ENCODE peak calls at places on chromosome 1, in seven cellular contexts. C is breast epithelium; O is CD8-positive, alpha-beta T cell; R is A549; G is cardiac fibroblast; I is astrocyte; T is hepatocyte. H is an unnamed sample.

GRCh38 chr1:19661721-19662228 is 2.9 kb upstream of the HTR6 start:
- DNase-seq in C (no peak), G (peak), O (no peak), T (peak), I (no peak), R (no peak), H (no peak)

GRCh38 chr1:157407367-157407766 is 144.9 kb downstream of the FCRL5 start:
- DNase-seq in C (no peak), T (no peak), I (no peak), R (no peak), O (no peak), G (no peak), H (no peak)

GRCh38 chr1:214039394-214040018 is 51.7 kb downstream of the PROX1 start:
- DNase-seq in T (no peak), C (no peak), G (no peak), I (no peak), O (no peak), R (no peak), H (no peak)

GRCh38 chr1:119682141-119682540 is 29.6 kb upstream of the PHGDH start:
- DNase-seq in O (no peak), R (no peak), T (no peak), I (no peak), G (no peak), C (no peak), H (no peak)

GRCh38 chr1:203720253-203720652 is 44.7 kb upstream of the LAX1 start:
- DNase-seq in C (no peak), I (no peak), O (no peak), G (no peak), R (no peak), T (no peak), H (no peak)

GRCh38 chr1:240701412-240701811 is 89.5 kb upstream of the GREM2 start:
- DNase-seq in G (peak), I (peak), R (no peak), T (peak), C (no peak), O (no peak), H (no peak)

GRCh38 chr1:3746784-3747521 is 5.3 kb upstream of the CCDC27 start:
- DNase-seq in I (peak), T (peak), R (peak), C (peak), G (peak), O (peak), H (peak)

GRCh38 chr1:213979751-213980605 is 7.8 kb upstream of the PROX1 start:
- DNase-seq in C (no peak), T (no peak), O (no peak), R (no peak), I (no peak), G (no peak), H (no peak)

GRCh38 chr1:89631756-89632155 is 1.2 kb upstream of the LRRC8C start:
- DNase-seq in T (no peak), C (no peak), R (no peak), I (no peak), G (peak), O (no peak), H (no peak)

GRCh38 chr1:186985889-186986491 is 157.2 kb downstream of the PLA2G4A start:
- DNase-seq in C (no peak), I (peak), T (peak), R (peak), G (peak), O (no peak), H (no peak)

GRCh38 chr1:75587692-75588091 is 23.2 kb downstream of the SLC44A5 start:
- DNase-seq in T (no peak), R (no peak), G (no peak), C (no peak), O (no peak), I (no peak), H (no peak)

GRCh38 chr1:29513357-29513756 is 277.0 kb downstream of the PTPRU start:
- DNase-seq in T (peak), O (peak), C (no peak), I (peak), R (peak), G (peak), H (peak)

GRCh38 chr1:225655509-225656258 is 2.8 kb upstream of the ENAH start:
- DNase-seq in I (peak), T (peak), G (peak), C (no peak), O (no peak), R (peak), H (peak)

DNA sequence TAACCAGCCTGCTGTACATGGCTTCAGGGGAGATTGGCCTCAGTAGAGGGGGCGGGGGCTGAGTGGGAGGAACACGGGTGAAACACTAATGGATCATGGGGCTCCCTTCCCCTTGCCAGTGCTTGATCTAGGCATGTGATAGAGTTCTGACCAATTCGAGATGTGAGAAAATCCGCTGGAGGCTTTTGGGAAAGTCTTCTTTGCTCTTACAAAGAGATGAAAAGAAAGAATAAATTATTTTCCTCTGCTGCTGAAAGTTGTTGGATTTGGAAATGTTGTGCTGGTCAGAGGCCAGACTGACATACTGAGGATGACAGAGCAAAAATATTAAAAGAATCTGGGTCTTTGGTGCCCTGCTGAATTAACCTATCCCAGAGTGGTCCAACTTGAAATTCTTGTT is 5.2 kb upstream of the OTUD7B start:
- DNase-seq in R (no peak), T (no peak), G (no peak), C (no peak), O (no peak), I (no peak), H (peak)
- H3K4me3 ChIP-seq in R (no peak), T (no peak), G (no peak), C (no peak), O (no peak), I (no peak), H (no peak)

DNA sequence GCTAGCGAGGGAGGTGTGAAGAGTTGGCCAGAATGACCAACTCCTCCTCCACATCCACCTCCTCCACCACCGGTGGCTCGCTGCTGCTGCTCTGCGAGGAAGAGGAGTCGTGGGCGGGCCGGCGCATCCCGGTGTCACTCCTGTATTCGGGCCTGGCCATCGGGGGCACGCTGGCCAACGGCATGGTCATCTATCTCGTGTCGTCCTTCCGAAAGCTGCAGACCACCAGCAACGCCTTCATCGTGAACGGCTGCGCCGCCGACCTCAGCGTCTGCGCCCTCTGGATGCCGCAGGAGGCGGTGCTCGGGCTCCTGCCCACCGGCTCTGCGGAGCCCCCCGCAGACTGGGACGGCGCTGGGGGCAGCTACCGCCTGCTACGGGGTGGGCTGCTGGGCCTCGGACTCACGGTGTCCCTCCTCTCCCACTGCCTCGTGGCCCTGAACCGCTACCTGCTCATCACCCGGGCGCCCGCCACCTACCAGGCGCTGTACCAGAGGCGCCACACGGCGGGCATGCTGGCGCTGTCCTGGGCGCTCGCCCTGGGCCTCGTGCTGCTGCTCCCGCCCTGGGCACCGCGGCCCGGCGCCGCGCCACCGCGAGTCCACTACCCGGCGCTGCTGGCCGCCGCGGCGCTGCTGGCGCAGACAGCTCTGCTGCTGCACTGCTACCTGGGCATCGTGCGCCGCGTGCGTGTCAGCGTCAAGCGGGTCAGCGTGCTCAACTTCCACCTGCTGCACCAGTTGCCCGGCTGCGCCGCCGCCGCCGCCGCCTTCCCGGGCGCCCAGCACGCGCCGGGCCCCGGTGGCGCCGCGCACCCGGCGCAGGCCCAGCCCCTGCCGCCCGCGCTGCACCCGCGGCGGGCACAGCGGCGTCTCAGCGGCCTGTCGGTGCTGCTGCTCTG is 1.2 kb downstream of the GPR88 start:
- DNase-seq in O (no peak), T (peak), G (no peak), R (no peak), I (no peak), C (no peak), H (peak)
- H3K4me3 ChIP-seq in O (peak), T (peak), G (peak), R (peak), I (peak), C (peak), H (peak)

GRCh38 chr1:15261155-15262002 is 14.4 kb downstream of the FHAD1 start:
- DNase-seq in I (no peak), O (no peak), C (no peak), R (no peak), T (no peak), G (peak), H (peak)
- H3K4me3 ChIP-seq in I (no peak), O (no peak), C (peak), R (no peak), T (no peak), G (peak), H (no peak)

GRCh38 chr1:8509579-8509978 is 191.7 kb downstream of the SLC45A1 start:
- DNase-seq in O (no peak), I (no peak), R (no peak), C (no peak), T (no peak), G (no peak), H (no peak)
- H3K4me3 ChIP-seq in O (peak), I (no peak), R (no peak), C (no peak), T (no peak), G (no peak), H (no peak)

GRCh38 chr1:183808296-183809027 is 3.5 kb downstream of the RGL1 start:
- DNase-seq in C (no peak), O (no peak), G (no peak), T (no peak), R (no peak), I (no peak), H (no peak)
- H3K4me3 ChIP-seq in C (peak), O (no peak), G (no peak), T (no peak), R (no peak), I (no peak), H (no peak)

GRCh38 chr1:234613992-234614584 is 4.1 kb upstream of the IRF2BP2 start:
- DNase-seq in I (peak), R (no peak), O (no peak), C (no peak), G (peak), T (no peak), H (no peak)

GRCh38 chr1:234611799-234612351 is 1.9 kb upstream of the IRF2BP2 start:
- DNase-seq in O (peak), G (peak), C (no peak), T (peak), I (no peak), R (no peak), H (peak)

GRCh38 chr1:234611153-234611798 is 1.3 kb upstream of the IRF2BP2 start:
- DNase-seq in G (peak), C (no peak), O (no peak), I (peak), T (no peak), R (peak), H (peak)

GRCh38 chr1:234613128-234613875 is 3.3 kb upstream of the IRF2BP2 start:
- DNase-seq in C (no peak), T (peak), I (peak), G (peak), O (no peak), R (no peak), H (peak)

DNA sequence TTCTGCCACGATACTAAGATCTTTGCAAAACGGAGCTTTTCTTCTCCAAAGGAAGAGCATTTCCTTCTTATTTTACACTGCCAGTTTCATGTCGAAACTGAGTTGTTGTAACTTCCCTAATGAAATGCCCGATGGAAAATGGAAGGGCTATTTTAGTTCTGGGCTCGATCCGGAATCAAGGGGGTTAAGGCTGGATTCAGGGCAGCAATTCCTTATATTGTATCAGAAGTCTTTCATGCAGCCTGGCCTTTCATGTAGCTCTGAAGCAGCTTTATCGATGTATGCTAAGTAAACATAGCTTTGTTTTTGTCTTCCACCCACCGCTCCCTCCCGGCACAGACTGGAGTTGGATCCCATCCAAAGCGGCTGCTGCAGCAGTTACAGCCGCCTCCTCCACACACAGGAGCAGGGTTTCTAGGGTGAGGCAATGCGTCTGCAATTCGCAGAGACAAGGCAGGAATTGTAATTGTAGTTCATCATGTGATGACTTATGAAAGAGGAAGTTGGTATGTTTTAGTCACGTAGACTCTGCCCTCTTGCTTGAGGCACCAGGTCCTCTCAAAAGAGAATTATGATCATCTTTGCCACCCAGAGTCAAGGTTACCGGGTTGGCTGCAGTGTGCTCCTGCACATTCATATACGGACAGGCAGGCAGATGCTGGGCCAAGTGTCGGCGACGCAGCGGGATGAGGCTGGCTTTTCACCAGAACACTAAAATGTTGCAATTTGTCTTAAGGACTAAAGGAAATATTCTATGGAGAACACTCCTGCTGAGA is 2.6 kb upstream of the IRF2BP2 start:
- DNase-seq in O (peak), I (peak), G (peak), C (peak), T (peak), R (peak), H (peak)
- H3K4me3 ChIP-seq in O (peak), I (peak), G (no peak), C (peak), T (no peak), R (peak), H (no peak)

GRCh38 chr1:205675247-205675646 is 5.1 kb downstream of the SLC45A3 start:
- DNase-seq in O (no peak), R (no peak), C (no peak), I (no peak), T (no peak), G (no peak), H (no peak)
- H3K4me3 ChIP-seq in O (no peak), R (no peak), C (no peak), I (no peak), T (no peak), G (no peak), H (no peak)

H was measured in lower leg skin.